ENCODE peak calls at places on chromosomes 11 and 22, in five cellular contexts. J, B, A, O and Z are unnamed samples.

GRCh38 chr11:45563801-45564200 is 101.6 kb downstream of the CHST1 start:
- DNase-seq in J (no peak), B (no peak), A (no peak), O (no peak), Z (no peak)

GRCh38 chr11:121352301-121352891 is 59.8 kb downstream of the SC5D start:
- DNase-seq in J (peak), B (no peak), A (no peak), O (no peak), Z (no peak)

GRCh38 chr11:17472467-17472866 is 4.2 kb downstream of the ABCC8 start:
- DNase-seq in J (no peak), B (no peak), A (no peak), O (no peak), Z (no peak)

GRCh38 chr11:20110908-20111669 is 49.2 kb downstream of the DBX1 start:
- DNase-seq in J (no peak), B (peak), A (peak), O (no peak), Z (peak)

GRCh38 chr11:122671270-122671906 is 15.9 kb downstream of the UBASH3B start:
- DNase-seq in J (no peak), B (no peak), A (no peak), O (no peak), Z (peak)

GRCh38 chr11:34139346-34139745 is 33.9 kb downstream of the NAT10 start:
- DNase-seq in J (no peak), B (no peak), A (no peak), O (no peak), Z (no peak)

GRCh38 chr11:88352139-88352538 is 14.6 kb upstream of the CTSC start:
- DNase-seq in J (no peak), B (no peak), A (no peak), O (no peak), Z (peak)

GRCh38 chr11:107740256-107740655 is 28.4 kb upstream of the SLN start:
- DNase-seq in J (no peak), B (no peak), A (no peak), O (no peak), Z (no peak)

GRCh38 chr22:46457502-46458488 is 79.6 kb downstream of the CELSR1 start:
- DNase-seq in J (no peak), B (no peak), A (no peak), O (no peak), Z (no peak)

GRCh38 chr11:12863605-12864121 is 145.5 kb upstream of the RASSF10 start:
- DNase-seq in J (no peak), B (no peak), A (no peak), O (no peak), Z (no peak)

GRCh38 chr22:48703265-48703941 is 1124.3 kb downstream of the BRD1 start:
- DNase-seq in J (no peak), B (no peak), A (no peak), O (no peak), Z (no peak)

GRCh38 chr22:42773161-42773560 is 52.5 kb upstream of the A4GALT start:
- DNase-seq in J (no peak), B (no peak), A (no peak), O (peak), Z (no peak)

DNA sequence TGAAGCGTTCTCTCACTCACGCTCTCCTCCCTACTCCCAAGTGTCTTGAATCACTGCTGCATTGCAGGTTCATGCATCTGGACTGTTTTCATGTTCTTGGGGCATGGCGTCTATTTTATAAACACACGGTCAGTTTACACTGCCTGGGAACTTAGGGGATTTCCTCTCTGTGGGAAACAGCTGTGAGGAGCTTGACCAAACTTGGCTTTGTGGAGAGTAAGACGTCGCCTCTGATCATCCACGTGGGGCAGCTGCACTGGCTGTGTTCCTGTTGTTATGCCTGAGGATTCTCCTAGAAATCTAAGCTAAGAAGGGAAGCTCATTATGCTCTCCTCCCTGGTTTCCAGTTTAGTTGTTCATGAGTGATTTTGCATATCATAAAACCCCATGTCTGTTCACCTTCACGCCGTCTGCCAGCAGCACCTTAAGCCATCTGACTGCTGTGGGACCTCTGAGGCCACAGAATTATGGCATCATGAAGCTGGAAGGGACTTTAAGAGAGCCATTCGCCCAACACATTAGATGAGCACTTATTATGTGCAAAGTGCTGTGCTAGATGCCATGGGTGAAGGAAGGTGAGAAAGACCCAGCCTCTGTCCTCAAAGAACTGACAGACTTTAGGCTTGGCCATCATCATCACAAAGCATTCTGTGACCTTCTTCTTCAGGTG is 38.8 kb upstream of the POU2AF1 start:
- DNase-seq in J (peak), B (no peak), A (peak), O (peak), Z (no peak)
- TF ChIP-seq POLR2A in J (no peak), B (no peak), A (no peak), O (no peak), Z (no peak)

DNA sequence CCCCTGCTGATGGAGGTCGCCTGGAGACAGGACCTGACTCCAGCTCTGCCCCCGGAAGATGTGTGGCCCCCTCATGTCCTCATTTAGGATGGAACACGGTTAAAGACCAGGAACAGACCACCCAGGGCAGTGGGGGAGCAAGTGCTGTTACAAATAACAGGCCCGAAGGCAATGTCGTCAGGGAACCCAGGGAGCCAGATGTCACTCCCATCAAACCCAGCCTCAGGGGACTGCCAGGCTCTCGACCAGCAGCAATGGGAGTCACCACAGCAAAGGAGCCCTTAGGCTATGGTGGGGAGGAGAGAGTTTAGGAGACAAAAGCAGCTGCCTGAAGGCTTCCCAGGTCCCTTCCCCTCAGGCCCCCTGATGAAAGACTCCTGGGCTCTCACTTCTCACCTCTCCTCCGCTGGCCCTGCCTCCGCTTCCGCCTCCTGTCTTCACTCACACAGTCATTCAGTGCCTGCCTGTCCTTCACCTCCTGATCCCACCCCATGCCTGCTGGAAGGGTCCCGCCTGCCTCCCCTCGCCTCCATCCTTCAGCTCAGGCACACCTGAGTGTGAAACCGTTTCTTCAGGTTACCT is 4.4 kb downstream of the RPS19BP1 start:
- DNase-seq in J (no peak), B (no peak), A (peak), O (peak), Z (no peak)
- TF ChIP-seq POLR2A in J (no peak), B (no peak), A (no peak), O (no peak), Z (no peak)

GRCh38 chr11:79201637-79202347 is 239.0 kb downstream of the TENM4 start:
- DNase-seq in J (no peak), B (no peak), A (no peak), O (no peak), Z (no peak)
- TF ChIP-seq POLR2A in J (no peak), B (no peak), A (no peak), O (no peak), Z (no peak)

GRCh38 chr11:818396-819128 is at the start of gene PNPLA2:
- DNase-seq in J (peak), B (peak), A (peak), O (no peak), Z (no peak)

GRCh38 chr11:819129-819931 is 616 bp downstream of the PNPLA2 start:
- DNase-seq in J (peak), B (peak), A (peak), O (peak), Z (peak)

GRCh38 chr11:821513-822371 is 3.0 kb downstream of the PNPLA2 start:
- DNase-seq in J (no peak), B (no peak), A (no peak), O (no peak), Z (no peak)

GRCh38 chr11:820655-821512 is 2.2 kb downstream of the PNPLA2 start:
- DNase-seq in J (no peak), B (peak), A (peak), O (no peak), Z (no peak)

DNA sequence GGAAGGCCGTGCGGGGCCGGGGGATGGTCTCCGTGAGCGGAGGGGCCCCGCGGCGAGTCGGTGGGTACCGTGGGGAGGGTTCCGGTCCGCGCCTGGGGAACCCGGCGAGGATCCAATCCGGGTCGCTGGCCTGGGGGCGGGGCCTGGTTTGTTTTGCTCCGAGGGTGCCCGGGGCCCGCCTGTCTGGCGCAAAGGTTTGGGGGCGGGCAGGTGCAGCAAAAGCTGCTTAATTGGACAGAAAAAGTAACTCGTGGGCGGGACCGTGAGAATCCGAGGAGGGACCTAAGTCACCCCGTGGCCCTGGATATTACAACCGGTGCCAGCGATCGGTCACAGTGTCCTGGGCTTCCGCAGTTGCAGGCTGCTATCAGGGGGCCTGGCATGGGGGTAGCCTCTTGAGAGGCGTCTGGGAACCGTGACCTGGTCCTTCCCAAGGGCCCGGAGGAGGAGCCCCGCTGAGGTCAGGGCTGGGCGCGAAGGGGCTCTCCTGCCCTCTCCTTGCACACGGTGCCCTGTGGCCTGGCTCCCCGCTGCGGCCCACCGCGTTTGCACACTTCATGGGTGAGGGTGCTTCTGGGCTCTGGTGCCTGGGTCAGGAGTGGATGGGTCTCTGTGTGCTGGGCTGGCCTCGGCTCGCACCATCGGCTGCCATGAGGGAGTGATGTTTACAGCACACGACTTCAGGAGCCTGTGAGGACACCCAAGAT is 1.4 kb downstream of the PNPLA2 start:
- DNase-seq in J (peak), B (peak), A (peak), O (peak), Z (peak)
- TF ChIP-seq POLR2A in J (no peak), B (no peak), A (peak), O (peak), Z (no peak)

GRCh38 chr11:447923-448731 is 2.0 kb upstream of the PTDSS2 start:
- DNase-seq in J (peak), B (peak), A (peak), O (peak), Z (peak)

GRCh38 chr11:452203-452744 is 2.2 kb downstream of the PTDSS2 start:
- DNase-seq in J (no peak), B (no peak), A (no peak), O (no peak), Z (no peak)

GRCh38 chr11:451738-452137 is 1.7 kb downstream of the PTDSS2 start:
- DNase-seq in J (no peak), B (no peak), A (no peak), O (no peak), Z (no peak)

GRCh38 chr11:450809-451451 is 851 bp downstream of the PTDSS2 start:
- DNase-seq in J (peak), B (peak), A (peak), O (peak), Z (peak)

DNA sequence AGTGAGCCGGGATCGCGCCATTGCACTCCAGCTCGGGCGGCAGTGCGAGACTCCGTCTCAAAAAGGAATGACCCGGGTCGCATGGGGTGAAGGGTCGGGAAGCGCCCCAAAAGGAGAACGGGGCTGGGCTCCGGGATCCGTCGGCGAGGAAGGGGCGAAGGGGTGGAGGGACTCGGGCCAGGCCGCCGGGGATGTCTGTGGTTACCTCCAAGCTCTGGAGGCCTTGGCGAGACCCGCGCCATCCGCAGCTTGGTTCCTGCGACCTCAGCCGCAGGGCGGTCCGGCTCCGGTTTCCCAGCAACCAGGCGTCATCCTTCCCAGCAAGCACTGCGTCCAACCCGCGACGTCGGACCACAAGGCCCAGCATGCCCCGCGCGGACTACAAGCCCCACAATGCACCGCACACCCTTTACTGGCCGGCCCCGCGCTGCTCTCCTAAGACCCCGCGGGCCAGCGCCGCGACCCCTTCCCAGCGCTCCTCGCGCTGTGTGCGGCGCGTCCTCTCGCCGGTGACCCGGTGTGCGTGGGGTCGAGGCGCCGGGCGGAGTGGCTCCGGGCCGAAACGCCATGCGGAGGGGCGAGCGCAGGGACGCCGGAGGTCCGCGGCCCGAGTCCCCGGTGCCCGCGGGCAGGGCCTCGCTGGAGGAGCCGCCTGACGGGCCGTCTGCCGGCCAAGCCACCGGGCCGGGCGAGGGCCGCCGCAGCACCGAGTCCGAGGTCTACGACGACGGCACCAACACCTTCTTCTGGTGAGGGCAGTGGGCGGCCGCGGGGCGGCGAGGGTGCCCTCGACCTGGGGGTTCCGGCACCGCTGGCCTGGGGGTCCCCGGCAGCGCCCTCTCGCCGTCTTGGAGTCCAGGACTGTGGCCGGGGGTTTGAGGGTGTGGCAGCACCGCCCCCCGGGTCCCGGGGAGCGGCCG is at the start of gene PTDSS2:
- DNase-seq in J (peak), B (peak), A (peak), O (peak), Z (peak)
- TF ChIP-seq POLR2A in J (peak), B (peak), A (peak), O (peak), Z (peak)

DNA sequence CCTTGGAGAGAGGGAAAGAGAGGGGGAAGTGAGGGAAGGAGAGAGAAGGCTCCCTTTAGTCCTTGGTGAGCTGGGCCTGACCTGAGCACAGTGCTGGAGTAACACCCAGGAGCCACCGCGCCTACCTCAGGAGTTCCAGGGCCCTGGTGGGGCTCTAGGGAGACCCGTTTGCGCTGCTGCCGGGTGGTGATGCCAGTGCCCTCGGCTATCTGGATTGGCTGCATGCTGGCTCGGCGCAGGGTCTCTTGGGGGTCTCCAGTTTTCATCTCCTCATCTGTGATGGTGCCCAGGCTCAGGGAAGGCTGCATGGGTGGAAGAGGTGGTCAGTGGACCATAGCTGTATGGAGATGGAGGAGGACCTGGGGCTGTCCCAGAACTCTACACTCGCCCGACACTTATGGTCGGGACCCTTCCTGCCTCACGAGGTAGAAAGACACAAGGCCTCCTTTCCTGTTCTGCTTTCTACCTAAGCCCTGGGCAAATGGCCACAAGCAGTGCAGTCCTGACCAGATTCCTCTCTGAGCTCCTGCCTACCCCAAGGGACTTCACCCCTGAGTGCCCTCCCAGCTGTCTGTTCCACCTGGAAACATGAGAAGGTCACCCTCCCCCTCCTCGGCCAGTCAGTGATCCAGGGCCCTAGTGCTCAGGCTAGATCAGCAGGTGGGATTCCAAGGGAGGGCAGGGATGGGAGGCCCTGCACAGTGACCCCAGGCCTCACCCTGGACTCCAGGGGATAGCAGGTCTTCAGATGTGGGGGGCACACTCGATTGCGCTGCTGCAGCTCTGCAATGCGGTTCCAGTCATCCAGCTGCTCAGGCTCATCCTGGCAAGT is 6.0 kb downstream of the IL18BP start:
- DNase-seq in J (no peak), B (no peak), A (no peak), O (no peak), Z (no peak)
- TF ChIP-seq POLR2A in J (no peak), B (no peak), A (no peak), O (no peak), Z (no peak)

GRCh38 chr11:119337581-119338317 is 2.9 kb downstream of the C1QTNF5 start:
- DNase-seq in J (no peak), B (no peak), A (no peak), O (no peak), Z (no peak)
- TF ChIP-seq POLR2A in J (no peak), B (no peak), A (no peak), O (no peak), Z (no peak)

GRCh38 chr11:131408011-131408640 is 37.7 kb downstream of the NTM start:
- DNase-seq in J (no peak), B (peak), A (no peak), O (no peak), Z (peak)

GRCh38 chr11:131412061-131412460 is 41.6 kb downstream of the NTM start:
- DNase-seq in J (no peak), B (no peak), A (no peak), O (no peak), Z (no peak)

GRCh38 chr11:131418214-131418613 is 47.8 kb downstream of the NTM start:
- DNase-seq in J (no peak), B (no peak), A (no peak), O (no peak), Z (no peak)

GRCh38 chr11:131409307-131409706 is 38.9 kb downstream of the NTM start:
- DNase-seq in J (no peak), B (no peak), A (no peak), O (no peak), Z (no peak)

GRCh38 chr11:131413217-131413616 is 42.8 kb downstream of the NTM start:
- DNase-seq in J (no peak), B (no peak), A (no peak), O (no peak), Z (no peak)
- TF ChIP-seq POLR2A in J (no peak), B (no peak), A (no peak), O (no peak), Z (no peak)

GRCh38 chr11:2931416-2931746 is 2.2 kb upstream of the PHLDA2 start:
- DNase-seq in J (no peak), B (no peak), A (no peak), O (no peak), Z (no peak)
- TF ChIP-seq POLR2A in J (no peak), B (no peak), A (no peak), O (no peak), Z (no peak)